ENCODE peak calls at places on chromosomes 3 and 15, in five cellular contexts. E is K562, L is HepG2, O is SK-N-SH, K is GM12878. G is an unnamed sample.

GRCh38 chr3:133211449-133211848 is 173.3 kb downstream of the TMEM108 start:
- DNase-seq in L (no peak), O (no peak), K (peak), E (no peak), G (no peak)

GRCh38 chr15:26866298-26867198 is at the start of gene GABRA5:
- DNase-seq in O (peak), L (no peak), E (no peak), K (no peak), G (no peak)

GRCh38 chr15:73225358-73226015 is 143.3 kb downstream of the HCN4 start:
- DNase-seq in E (peak), K (no peak), O (no peak), L (no peak), G (no peak)

GRCh38 chr15:92714457-92715401 is 59.2 kb upstream of the FAM174B start:
- DNase-seq in O (peak), E (peak), L (peak), K (peak), G (peak)

GRCh38 chr3:188361888-188362287 is 207.9 kb downstream of the LPP start:
- DNase-seq in K (no peak), O (no peak), L (no peak), E (no peak), G (no peak)

GRCh38 chr3:172087827-172088580 is 48.6 kb downstream of the FNDC3B start:
- DNase-seq in L (no peak), O (no peak), E (no peak), K (peak), G (no peak)

GRCh38 chr15:55254916-55255679 is 34.5 kb downstream of the RAB27A start:
- DNase-seq in O (no peak), E (no peak), L (no peak), K (no peak), G (no peak)

GRCh38 chr3:125148836-125149235 is 63.7 kb downstream of the SLC12A8 start:
- DNase-seq in E (no peak), O (no peak), L (no peak), K (no peak), G (no peak)

GRCh38 chr15:83053151-83053550 is 13.9 kb downstream of the BTBD1 start:
- DNase-seq in L (no peak), E (no peak), O (no peak), K (no peak), G (no peak)

GRCh38 chr3:184355261-184356012 is 6.0 kb downstream of the CLCN2 start:
- DNase-seq in K (no peak), L (no peak), O (no peak), E (no peak), G (no peak)

GRCh38 chr3:184354740-184355139 is 6.7 kb downstream of the CLCN2 start:
- DNase-seq in K (no peak), L (no peak), O (no peak), E (no peak), G (no peak)

GRCh38 chr3:184353546-184353941 is 7.9 kb downstream of the CLCN2 start:
- DNase-seq in E (no peak), K (no peak), O (no peak), L (no peak), G (no peak)

GRCh38 chr3:184352897-184353545 is 8.4 kb downstream of the CLCN2 start:
- DNase-seq in K (no peak), O (no peak), L (no peak), E (no peak), G (no peak)

GRCh38 chr3:184354121-184354728 is 7.2 kb downstream of the CLCN2 start:
- DNase-seq in O (peak), E (peak), L (peak), K (no peak), G (no peak)
- TF ChIP-seq YY1 in O (no peak), E (no peak), L (no peak), K (peak), G (no peak)

DNA sequence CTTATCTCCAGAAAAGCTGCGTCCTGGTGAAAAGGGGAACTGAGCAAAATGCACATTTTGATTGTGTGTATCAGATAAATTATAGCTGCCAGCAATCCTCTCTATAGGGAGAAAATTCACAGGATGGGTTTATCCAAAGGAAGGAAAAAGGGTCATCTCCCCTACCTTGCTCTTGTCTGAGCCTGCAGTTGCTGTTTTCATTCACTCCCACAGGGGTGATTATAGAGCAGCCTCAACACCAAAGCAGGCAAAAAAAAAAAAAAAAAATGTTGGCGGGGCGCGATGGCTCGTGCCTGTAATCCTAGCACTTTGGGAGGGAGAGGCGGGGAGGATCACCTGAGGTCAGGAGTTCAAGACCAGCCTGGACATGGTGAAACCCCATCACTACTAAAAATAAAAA is 333.7 kb downstream of the ROBO2 start:
- DNase-seq in K (no peak), L (no peak), O (no peak), E (no peak), G (no peak)
- TF ChIP-seq ZBTB33 in K (no peak), L (no peak), O (no peak), E (no peak), G (no peak)

GRCh38 chr3:102178817-102179216 is 256.0 kb upstream of the ZPLD1 start:
- DNase-seq in E (no peak), L (no peak), K (no peak), O (no peak), G (no peak)

GRCh38 chr3:102182162-102182561 is 252.7 kb upstream of the ZPLD1 start:
- DNase-seq in K (no peak), O (no peak), E (no peak), L (no peak), G (no peak)

GRCh38 chr3:102179321-102180290 is 255.2 kb upstream of the ZPLD1 start:
- DNase-seq in L (no peak), O (no peak), K (peak), E (no peak), G (no peak)

GRCh38 chr3:102181202-102181920 is 253.5 kb upstream of the ZPLD1 start:
- DNase-seq in O (no peak), L (no peak), E (no peak), K (no peak), G (no peak)

DNA sequence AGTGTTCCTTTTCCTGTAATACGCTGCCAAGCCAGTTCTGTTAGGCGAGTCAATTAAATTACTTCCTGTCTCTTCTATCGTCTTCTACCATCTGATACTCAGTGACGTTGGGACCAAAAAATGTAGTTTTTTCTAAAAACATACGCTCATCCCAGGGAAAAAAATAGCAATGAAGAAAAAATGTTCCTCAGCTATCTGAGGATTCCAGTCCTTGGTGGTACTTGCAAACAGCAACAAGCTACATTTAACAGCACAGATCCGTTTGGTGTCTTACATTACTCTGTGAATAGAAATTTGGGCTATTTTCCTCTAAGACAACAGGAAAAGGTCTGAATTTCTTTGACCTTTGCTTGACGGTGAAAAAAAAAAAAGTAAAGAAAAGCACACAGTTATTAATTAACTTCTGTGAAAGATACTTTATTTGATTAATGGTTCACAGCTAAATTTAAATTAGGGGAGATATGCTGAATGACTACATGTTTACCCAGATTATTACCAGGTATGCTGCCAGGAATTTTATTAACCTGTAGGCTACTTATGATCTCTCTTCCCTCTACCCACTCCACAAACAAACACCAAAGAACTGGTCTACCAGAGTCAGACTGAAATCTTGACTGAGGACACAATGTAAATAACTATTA is 254.4 kb upstream of the ZPLD1 start:
- DNase-seq in L (no peak), K (no peak), O (peak), E (no peak), G (no peak)
- TF ChIP-seq YY1 in L (no peak), K (no peak), O (no peak), E (no peak), G (no peak)

GRCh38 chr3:136889947-136890346 is 27.9 kb downstream of the NCK1 start:
- DNase-seq in O (no peak), L (no peak), K (no peak), E (no peak), G (no peak)

GRCh38 chr3:136898954-136899353 is 36.9 kb downstream of the NCK1 start:
- DNase-seq in O (no peak), E (no peak), L (no peak), K (no peak), G (no peak)

GRCh38 chr3:136891934-136892855 is 30.2 kb downstream of the NCK1 start:
- DNase-seq in O (no peak), K (no peak), L (no peak), E (no peak), G (no peak)

GRCh38 chr3:136898549-136898948 is 36.5 kb downstream of the NCK1 start:
- DNase-seq in O (no peak), L (no peak), E (no peak), K (no peak), G (no peak)

GRCh38 chr3:136893848-136894443 is 31.9 kb downstream of the NCK1 start:
- DNase-seq in E (no peak), L (peak), K (no peak), O (no peak), G (no peak)
- TF ChIP-seq ZBTB33 in E (no peak), L (no peak), K (no peak), O (no peak), G (no peak)

GRCh38 chr3:38084019-38084968 is 45.3 kb downstream of the DLEC1 start:
- DNase-seq in L (peak), K (no peak), E (no peak), O (peak), G (no peak)
- TF ChIP-seq YY1 in L (no peak), K (no peak), E (no peak), O (no peak), G (no peak)

DNA sequence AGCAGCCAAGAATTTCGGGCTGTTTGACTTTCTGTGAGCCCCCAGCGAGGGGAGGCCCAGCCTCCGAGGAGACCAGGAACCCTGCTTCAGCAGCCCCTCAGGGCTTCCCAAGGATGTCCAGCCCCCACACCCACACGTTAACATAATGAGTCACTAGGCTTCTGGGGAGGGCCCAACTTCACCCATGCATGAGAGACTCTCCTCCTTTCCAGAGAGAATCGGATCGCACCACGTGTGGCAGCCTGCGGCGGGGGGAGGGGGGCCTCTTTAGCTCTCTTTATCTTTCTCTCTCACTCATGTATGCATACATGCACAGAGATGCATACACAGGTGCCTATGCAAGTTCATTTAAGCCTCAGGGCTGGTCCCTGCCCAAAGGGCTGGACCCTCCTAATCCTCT is 3.1 kb upstream of the AP2M1 start:
- DNase-seq in K (no peak), O (no peak), L (no peak), E (peak), G (no peak)
- TF ChIP-seq ZBTB33 in K (no peak), O (no peak), L (no peak), E (no peak), G (no peak)

GRCh38 chr15:39310633-39311032 is 270.2 kb upstream of the THBS1 start:
- DNase-seq in O (no peak), K (no peak), E (no peak), L (no peak), G (no peak)

GRCh38 chr15:39313467-39313866 is 267.4 kb upstream of the THBS1 start:
- DNase-seq in L (no peak), K (no peak), O (no peak), E (no peak), G (no peak)

GRCh38 chr15:39313881-39314280 is 267.0 kb upstream of the THBS1 start:
- DNase-seq in E (no peak), K (no peak), L (no peak), O (no peak), G (no peak)

GRCh38 chr15:39315200-39315599 is 265.7 kb upstream of the THBS1 start:
- DNase-seq in O (no peak), E (no peak), K (no peak), L (no peak), G (no peak)

GRCh38 chr15:39312984-39313383 is 267.9 kb upstream of the THBS1 start:
- DNase-seq in E (peak), O (no peak), K (no peak), L (peak), G (peak)
- TF ChIP-seq YY1 in E (no peak), O (no peak), K (no peak), L (no peak), G (no peak)

GRCh38 chr15:87935583-87935982 is 321.0 kb downstream of the NTRK3 start:
- DNase-seq in E (no peak), O (no peak), L (no peak), K (no peak), G (no peak)
- TF ChIP-seq ZBTB33 in E (no peak), O (no peak), L (no peak), K (no peak), G (no peak)

GRCh38 chr15:50542051-50542450 is 4.4 kb downstream of the USP50 start:
- DNase-seq in E (no peak), O (no peak), K (no peak), L (peak), G (no peak)
- TF ChIP-seq YY1 in E (no peak), O (no peak), K (no peak), L (no peak), G (no peak)

GRCh38 chr3:114624047-114624445 is 330.2 kb downstream of the TIGIT start:
- DNase-seq in E (no peak), O (no peak), L (peak), K (no peak), G (no peak)
- TF ChIP-seq ZBTB33 in E (no peak), O (no peak), L (no peak), K (no peak), G (no peak)